ENCODE peak calls at places on chromosomes 11 and 22, in six cellular contexts. One of them, this sample, is unnamed.

GRCh38 chr22:44804327-44804726 is 52.0 kb downstream of the ARHGAP8 start:
- DNase-seq in HL-60: no peak
- DNase-seq in ELF-1: no peak
- DNase-seq in RPMI7951: no peak
- DNase-seq in lower lobe of right lung: no peak
- DNase-seq in activated CD4-positive, CD25-positive, alpha-beta regulatory T cell treated with anti-CD3 and anti-CD28 coated beads, Interleukin-2, amount 50 U/mL, for 16 hours: no peak
- DNase-seq in this sample: no peak

GRCh38 chr11:77400306-77400705 is 73.6 kb downstream of the PAK1 start:
- DNase-seq in lower lobe of right lung: no peak
- DNase-seq in RPMI7951: no peak
- DNase-seq in activated CD4-positive, CD25-positive, alpha-beta regulatory T cell treated with anti-CD3 and anti-CD28 coated beads, Interleukin-2, amount 50 U/mL, for 16 hours: no peak
- DNase-seq in HL-60: no peak
- DNase-seq in ELF-1: no peak
- DNase-seq in this sample: no peak

GRCh38 chr11:57567210-57567511 is 311 bp downstream of the UBE2L6 start:
- DNase-seq in RPMI7951: no peak
- DNase-seq in lower lobe of right lung: no peak
- DNase-seq in activated CD4-positive, CD25-positive, alpha-beta regulatory T cell treated with anti-CD3 and anti-CD28 coated beads, Interleukin-2, amount 50 U/mL, for 16 hours: no peak
- DNase-seq in ELF-1: no peak
- DNase-seq in HL-60: no peak
- DNase-seq in this sample: peak

GRCh38 chr11:93939084-93939780 is 81.9 kb upstream of the HEPHL1 start:
- DNase-seq in lower lobe of right lung: no peak
- DNase-seq in RPMI7951: peak
- DNase-seq in HL-60: no peak
- DNase-seq in ELF-1: no peak
- DNase-seq in activated CD4-positive, CD25-positive, alpha-beta regulatory T cell treated with anti-CD3 and anti-CD28 coated beads, Interleukin-2, amount 50 U/mL, for 16 hours: no peak
- DNase-seq in this sample: no peak

GRCh38 chr11:365831-366230 is 3.5 kb upstream of the B4GALNT4 start:
- DNase-seq in lower lobe of right lung: no peak
- DNase-seq in RPMI7951: no peak
- DNase-seq in HL-60: no peak
- DNase-seq in activated CD4-positive, CD25-positive, alpha-beta regulatory T cell treated with anti-CD3 and anti-CD28 coated beads, Interleukin-2, amount 50 U/mL, for 16 hours: no peak
- DNase-seq in ELF-1: no peak
- DNase-seq in this sample: no peak

GRCh38 chr11:71060358-71060757 is 192.0 kb downstream of the SHANK2 start:
- DNase-seq in HL-60: no peak
- DNase-seq in RPMI7951: no peak
- DNase-seq in activated CD4-positive, CD25-positive, alpha-beta regulatory T cell treated with anti-CD3 and anti-CD28 coated beads, Interleukin-2, amount 50 U/mL, for 16 hours: no peak
- DNase-seq in ELF-1: no peak
- DNase-seq in lower lobe of right lung: no peak
- DNase-seq in this sample: no peak

GRCh38 chr11:87036756-87037449 is 831 bp upstream of the TMEM135 start:
- DNase-seq in ELF-1: no peak
- DNase-seq in HL-60: no peak
- DNase-seq in RPMI7951: no peak
- DNase-seq in lower lobe of right lung: no peak
- DNase-seq in activated CD4-positive, CD25-positive, alpha-beta regulatory T cell treated with anti-CD3 and anti-CD28 coated beads, Interleukin-2, amount 50 U/mL, for 16 hours: no peak
- DNase-seq in this sample: no peak

GRCh38 chr11:15170170-15170569 is 55.4 kb downstream of the INSC start:
- DNase-seq in lower lobe of right lung: no peak
- DNase-seq in HL-60: no peak
- DNase-seq in activated CD4-positive, CD25-positive, alpha-beta regulatory T cell treated with anti-CD3 and anti-CD28 coated beads, Interleukin-2, amount 50 U/mL, for 16 hours: no peak
- DNase-seq in ELF-1: no peak
- DNase-seq in RPMI7951: no peak
- DNase-seq in this sample: no peak

GRCh38 chr11:127106938-127107337 is 106.4 kb upstream of the KIRREL3 start:
- DNase-seq in HL-60: no peak
- DNase-seq in RPMI7951: no peak
- DNase-seq in activated CD4-positive, CD25-positive, alpha-beta regulatory T cell treated with anti-CD3 and anti-CD28 coated beads, Interleukin-2, amount 50 U/mL, for 16 hours: no peak
- DNase-seq in lower lobe of right lung: no peak
- DNase-seq in ELF-1: no peak
- DNase-seq in this sample: no peak

GRCh38 chr11:11313902-11314692 is 39.0 kb downstream of the CSNK2A3 start:
- DNase-seq in HL-60: no peak
- DNase-seq in RPMI7951: no peak
- DNase-seq in ELF-1: no peak
- DNase-seq in activated CD4-positive, CD25-positive, alpha-beta regulatory T cell treated with anti-CD3 and anti-CD28 coated beads, Interleukin-2, amount 50 U/mL, for 16 hours: no peak
- DNase-seq in lower lobe of right lung: no peak
- DNase-seq in this sample: no peak

GRCh38 chr11:65778901-65779668 is 1.7 kb downstream of the AP5B1 start:
- DNase-seq in RPMI7951: no peak
- DNase-seq in HL-60: no peak
- DNase-seq in ELF-1: no peak
- DNase-seq in activated CD4-positive, CD25-positive, alpha-beta regulatory T cell treated with anti-CD3 and anti-CD28 coated beads, Interleukin-2, amount 50 U/mL, for 16 hours: no peak
- DNase-seq in lower lobe of right lung: no peak
- DNase-seq in this sample: no peak

GRCh38 chr11:124749920-124750319 is 2.1 kb downstream of the VSIG2 start:
- DNase-seq in activated CD4-positive, CD25-positive, alpha-beta regulatory T cell treated with anti-CD3 and anti-CD28 coated beads, Interleukin-2, amount 50 U/mL, for 16 hours: no peak
- DNase-seq in HL-60: no peak
- DNase-seq in RPMI7951: no peak
- DNase-seq in ELF-1: no peak
- DNase-seq in lower lobe of right lung: no peak
- DNase-seq in this sample: no peak

GRCh38 chr22:49587987-49588386 is 239.7 kb downstream of the BRD1 start:
- DNase-seq in ELF-1: no peak
- DNase-seq in RPMI7951: no peak
- DNase-seq in HL-60: no peak
- DNase-seq in activated CD4-positive, CD25-positive, alpha-beta regulatory T cell treated with anti-CD3 and anti-CD28 coated beads, Interleukin-2, amount 50 U/mL, for 16 hours: no peak
- DNase-seq in lower lobe of right lung: no peak
- DNase-seq in this sample: no peak

GRCh38 chr11:9808943-9809342 is 145.1 kb downstream of the SWAP70 start:
- DNase-seq in RPMI7951: peak
- DNase-seq in lower lobe of right lung: no peak
- DNase-seq in HL-60: no peak
- DNase-seq in activated CD4-positive, CD25-positive, alpha-beta regulatory T cell treated with anti-CD3 and anti-CD28 coated beads, Interleukin-2, amount 50 U/mL, for 16 hours: no peak
- DNase-seq in ELF-1: no peak
- DNase-seq in this sample: no peak

GRCh38 chr22:47014636-47014930 is 252.1 kb downstream of the TBC1D22A start:
- DNase-seq in HL-60: no peak
- DNase-seq in ELF-1: no peak
- DNase-seq in RPMI7951: no peak
- DNase-seq in activated CD4-positive, CD25-positive, alpha-beta regulatory T cell treated with anti-CD3 and anti-CD28 coated beads, Interleukin-2, amount 50 U/mL, for 16 hours: no peak
- DNase-seq in lower lobe of right lung: no peak
- DNase-seq in this sample: no peak

GRCh38 chr11:105588001-105588400 is 21.9 kb upstream of the GRIA4 start:
- DNase-seq in lower lobe of right lung: no peak
- DNase-seq in activated CD4-positive, CD25-positive, alpha-beta regulatory T cell treated with anti-CD3 and anti-CD28 coated beads, Interleukin-2, amount 50 U/mL, for 16 hours: no peak
- DNase-seq in ELF-1: no peak
- DNase-seq in HL-60: no peak
- DNase-seq in RPMI7951: peak
- DNase-seq in this sample: peak

GRCh38 chr11:12756101-12756500 is 81.9 kb downstream of the TEAD1 start:
- DNase-seq in activated CD4-positive, CD25-positive, alpha-beta regulatory T cell treated with anti-CD3 and anti-CD28 coated beads, Interleukin-2, amount 50 U/mL, for 16 hours: no peak
- DNase-seq in RPMI7951: no peak
- DNase-seq in ELF-1: no peak
- DNase-seq in lower lobe of right lung: no peak
- DNase-seq in HL-60: no peak
- DNase-seq in this sample: no peak

GRCh38 chr11:75140269-75141138 is 10.4 kb upstream of the SLCO2B1 start:
- DNase-seq in ELF-1: peak
- DNase-seq in activated CD4-positive, CD25-positive, alpha-beta regulatory T cell treated with anti-CD3 and anti-CD28 coated beads, Interleukin-2, amount 50 U/mL, for 16 hours: peak
- DNase-seq in RPMI7951: peak
- DNase-seq in HL-60: peak
- DNase-seq in lower lobe of right lung: peak
- DNase-seq in this sample: no peak